ENCODE peak calls at places on chromosomes 7 and 10, in nine cellular contexts. F is stimulated activated CD4-positive, alpha-beta T cell treated with anti-CD3 and anti-CD28 coated beads, Interleukin-4, amount 100 ng/mL, for 1 hour; M is HFFc6; Q is left lung; E is ELF-1; P is germinal center; U is fibroblast of mammary gland; B is NCI-H1694; L is activated CD4-positive, CD25-positive, alpha-beta regulatory T cell treated with anti-CD3 and anti-CD28 coated beads, Interleukin-2, amount 50 U/mL, for 16 hours. I is an unnamed sample.

GRCh38 chr7:87935373-87935706 is 1.3 kb downstream of the ADAM22 start:
- DNase-seq in F (no peak), M (no peak), Q (no peak), E (no peak), P (no peak), U (no peak), B (no peak), L (no peak), I (no peak)

GRCh38 chr7:113371376-113372043 is 253.2 kb upstream of the SMIM30 start:
- DNase-seq in F (no peak), M (no peak), Q (no peak), E (no peak), P (no peak), U (peak; percentile 16), B (no peak), L (no peak), I (no peak)

GRCh38 chr7:6338551-6339274 is 66.3 kb upstream of the CYTH3 start:
- DNase-seq in F (no peak), M (no peak), Q (no peak), E (peak; percentile 36), P (no peak), U (no peak), B (no peak), L (no peak), I (peak; percentile 43)

GRCh38 chr10:124837687-124838086 is 36.1 kb downstream of the ABRAXAS2 start:
- DNase-seq in F (no peak), M (no peak), Q (no peak), E (no peak), P (no peak), U (peak; percentile 2), B (no peak), L (no peak), I (no peak)

GRCh38 chr10:76618641-76619040 is 1019.0 kb downstream of the KCNMA1 start:
- DNase-seq in F (no peak), M (no peak), Q (no peak), E (no peak), P (no peak), U (no peak), B (no peak), L (no peak), I (no peak)

GRCh38 chr10:131180941-131181855 is 130.3 kb downstream of the TCERG1L start:
- DNase-seq in F (no peak), M (no peak), Q (no peak), E (no peak), P (no peak), U (no peak), B (no peak), L (no peak), I (no peak)

GRCh38 chr7:7266257-7266656 is 83.9 kb downstream of the C1GALT1 start:
- DNase-seq in F (no peak), M (no peak), Q (no peak), E (peak; percentile 63), P (no peak), U (no peak), B (no peak), L (no peak), I (no peak)

GRCh38 chr7:116227678-116228239 is 17.4 kb downstream of the TES start:
- DNase-seq in F (no peak), M (peak; percentile 72), Q (no peak), E (no peak), P (no peak), U (peak; percentile 96), B (no peak), L (no peak), I (no peak)

GRCh38 chr10:92691591-92692084 is 1.9 kb downstream of the HHEX start:
- DNase-seq in F (no peak), M (no peak), Q (peak; percentile 78), E (peak; percentile 60), P (peak; percentile 69), U (no peak), B (no peak), L (no peak), I (peak; percentile 33)

I was measured in stomach.